ENCODE peak calls at places on chromosomes 5 and 9, in five cellular contexts. One of them, this sample, is unnamed.

GRCh38 chr5:41524174-41524573 is 13.8 kb upstream of the PLCXD3 start:
- DNase-seq in stimulated activated naive CD8-positive, alpha-beta T cell treated with anti-CD3 and anti-CD28 coated beads, Interleukin-15, Interleukin-2, amounts not matched to agents 100 U/mL and 50 U/mL, for 24 hours: no peak
- DNase-seq in activated T-cell treated with anti-CD3 and anti-CD28 coated beads, Interleukin-2, amount 50 U/mL, for 48 hours: no peak
- DNase-seq in heart left ventricle: no peak
- DNase-seq in brain microvascular endothelial cell: no peak
- DNase-seq in this sample: no peak

GRCh38 chr9:124733964-124734740 is 37.0 kb downstream of the NR6A1 start:
- DNase-seq in heart left ventricle: no peak
- DNase-seq in brain microvascular endothelial cell: no peak
- DNase-seq in activated T-cell treated with anti-CD3 and anti-CD28 coated beads, Interleukin-2, amount 50 U/mL, for 48 hours: no peak
- DNase-seq in stimulated activated naive CD8-positive, alpha-beta T cell treated with anti-CD3 and anti-CD28 coated beads, Interleukin-15, Interleukin-2, amounts not matched to agents 100 U/mL and 50 U/mL, for 24 hours: no peak
- DNase-seq in this sample: no peak

GRCh38 chr5:151051066-151051930 is 29.5 kb downstream of the TNIP1 start:
- DNase-seq in activated T-cell treated with anti-CD3 and anti-CD28 coated beads, Interleukin-2, amount 50 U/mL, for 48 hours: peak; percentile 80
- DNase-seq in stimulated activated naive CD8-positive, alpha-beta T cell treated with anti-CD3 and anti-CD28 coated beads, Interleukin-15, Interleukin-2, amounts not matched to agents 100 U/mL and 50 U/mL, for 24 hours: peak; percentile 79
- DNase-seq in brain microvascular endothelial cell: peak; percentile 81
- DNase-seq in heart left ventricle: peak; percentile 87
- DNase-seq in this sample: peak; percentile 60

GRCh38 chr5:94274684-94275083 is 343.7 kb downstream of the KIAA0825 start:
- DNase-seq in activated T-cell treated with anti-CD3 and anti-CD28 coated beads, Interleukin-2, amount 50 U/mL, for 48 hours: no peak
- DNase-seq in brain microvascular endothelial cell: no peak
- DNase-seq in stimulated activated naive CD8-positive, alpha-beta T cell treated with anti-CD3 and anti-CD28 coated beads, Interleukin-15, Interleukin-2, amounts not matched to agents 100 U/mL and 50 U/mL, for 24 hours: no peak
- DNase-seq in heart left ventricle: no peak
- DNase-seq in this sample: no peak

GRCh38 chr5:75617746-75618352 is 6.6 kb downstream of the ANKDD1B start:
- DNase-seq in stimulated activated naive CD8-positive, alpha-beta T cell treated with anti-CD3 and anti-CD28 coated beads, Interleukin-15, Interleukin-2, amounts not matched to agents 100 U/mL and 50 U/mL, for 24 hours: no peak
- DNase-seq in activated T-cell treated with anti-CD3 and anti-CD28 coated beads, Interleukin-2, amount 50 U/mL, for 48 hours: no peak
- DNase-seq in brain microvascular endothelial cell: peak; percentile 91
- DNase-seq in heart left ventricle: no peak
- DNase-seq in this sample: no peak

GRCh38 chr5:130335116-130335515 is 430.9 kb downstream of the CHSY3 start:
- DNase-seq in stimulated activated naive CD8-positive, alpha-beta T cell treated with anti-CD3 and anti-CD28 coated beads, Interleukin-15, Interleukin-2, amounts not matched to agents 100 U/mL and 50 U/mL, for 24 hours: no peak
- DNase-seq in heart left ventricle: no peak
- DNase-seq in activated T-cell treated with anti-CD3 and anti-CD28 coated beads, Interleukin-2, amount 50 U/mL, for 48 hours: no peak
- DNase-seq in brain microvascular endothelial cell: peak; percentile 31
- DNase-seq in this sample: no peak

GRCh38 chr5:129963359-129963758 is 59.1 kb downstream of the CHSY3 start:
- DNase-seq in brain microvascular endothelial cell: peak; percentile 95
- DNase-seq in stimulated activated naive CD8-positive, alpha-beta T cell treated with anti-CD3 and anti-CD28 coated beads, Interleukin-15, Interleukin-2, amounts not matched to agents 100 U/mL and 50 U/mL, for 24 hours: no peak
- DNase-seq in activated T-cell treated with anti-CD3 and anti-CD28 coated beads, Interleukin-2, amount 50 U/mL, for 48 hours: no peak
- DNase-seq in heart left ventricle: no peak
- DNase-seq in this sample: no peak

GRCh38 chr5:57839447-57839846 is 356.8 kb upstream of the ACTBL2 start:
- DNase-seq in activated T-cell treated with anti-CD3 and anti-CD28 coated beads, Interleukin-2, amount 50 U/mL, for 48 hours: no peak
- DNase-seq in brain microvascular endothelial cell: no peak
- DNase-seq in stimulated activated naive CD8-positive, alpha-beta T cell treated with anti-CD3 and anti-CD28 coated beads, Interleukin-15, Interleukin-2, amounts not matched to agents 100 U/mL and 50 U/mL, for 24 hours: no peak
- DNase-seq in heart left ventricle: no peak
- DNase-seq in this sample: no peak

GRCh38 chr9:117178596-117179111 is 236.2 kb downstream of the ASTN2 start:
- DNase-seq in stimulated activated naive CD8-positive, alpha-beta T cell treated with anti-CD3 and anti-CD28 coated beads, Interleukin-15, Interleukin-2, amounts not matched to agents 100 U/mL and 50 U/mL, for 24 hours: no peak
- DNase-seq in brain microvascular endothelial cell: no peak
- DNase-seq in activated T-cell treated with anti-CD3 and anti-CD28 coated beads, Interleukin-2, amount 50 U/mL, for 48 hours: no peak
- DNase-seq in heart left ventricle: no peak
- DNase-seq in this sample: no peak

GRCh38 chr5:119290161-119290569 is 65.7 kb upstream of the TNFAIP8 start:
- DNase-seq in brain microvascular endothelial cell: peak; percentile 20
- DNase-seq in heart left ventricle: no peak
- DNase-seq in activated T-cell treated with anti-CD3 and anti-CD28 coated beads, Interleukin-2, amount 50 U/mL, for 48 hours: no peak
- DNase-seq in stimulated activated naive CD8-positive, alpha-beta T cell treated with anti-CD3 and anti-CD28 coated beads, Interleukin-15, Interleukin-2, amounts not matched to agents 100 U/mL and 50 U/mL, for 24 hours: no peak
- DNase-seq in this sample: no peak

GRCh38 chr5:151520294-151520693 is 70.8 kb downstream of the FAT2 start:
- DNase-seq in brain microvascular endothelial cell: no peak
- DNase-seq in stimulated activated naive CD8-positive, alpha-beta T cell treated with anti-CD3 and anti-CD28 coated beads, Interleukin-15, Interleukin-2, amounts not matched to agents 100 U/mL and 50 U/mL, for 24 hours: no peak
- DNase-seq in heart left ventricle: no peak
- DNase-seq in activated T-cell treated with anti-CD3 and anti-CD28 coated beads, Interleukin-2, amount 50 U/mL, for 48 hours: no peak
- DNase-seq in this sample: no peak

GRCh38 chr5:81425569-81425968 is 31.6 kb upstream of the ACOT12 start:
- DNase-seq in heart left ventricle: no peak
- DNase-seq in stimulated activated naive CD8-positive, alpha-beta T cell treated with anti-CD3 and anti-CD28 coated beads, Interleukin-15, Interleukin-2, amounts not matched to agents 100 U/mL and 50 U/mL, for 24 hours: no peak
- DNase-seq in activated T-cell treated with anti-CD3 and anti-CD28 coated beads, Interleukin-2, amount 50 U/mL, for 48 hours: no peak
- DNase-seq in brain microvascular endothelial cell: no peak
- DNase-seq in this sample: no peak

GRCh38 chr9:109771084-109771483 is 8.9 kb upstream of the PALM2AKAP2 start:
- DNase-seq in heart left ventricle: no peak
- DNase-seq in activated T-cell treated with anti-CD3 and anti-CD28 coated beads, Interleukin-2, amount 50 U/mL, for 48 hours: no peak
- DNase-seq in stimulated activated naive CD8-positive, alpha-beta T cell treated with anti-CD3 and anti-CD28 coated beads, Interleukin-15, Interleukin-2, amounts not matched to agents 100 U/mL and 50 U/mL, for 24 hours: no peak
- DNase-seq in brain microvascular endothelial cell: no peak
- DNase-seq in this sample: no peak

GRCh38 chr5:151570058-151570457 is 21.1 kb downstream of the FAT2 start:
- DNase-seq in activated T-cell treated with anti-CD3 and anti-CD28 coated beads, Interleukin-2, amount 50 U/mL, for 48 hours: no peak
- DNase-seq in stimulated activated naive CD8-positive, alpha-beta T cell treated with anti-CD3 and anti-CD28 coated beads, Interleukin-15, Interleukin-2, amounts not matched to agents 100 U/mL and 50 U/mL, for 24 hours: no peak
- DNase-seq in heart left ventricle: no peak
- DNase-seq in brain microvascular endothelial cell: no peak
- DNase-seq in this sample: no peak

GRCh38 chr5:137478043-137478442 is 21.1 kb downstream of the SPOCK1 start:
- DNase-seq in heart left ventricle: no peak
- DNase-seq in brain microvascular endothelial cell: no peak
- DNase-seq in stimulated activated naive CD8-positive, alpha-beta T cell treated with anti-CD3 and anti-CD28 coated beads, Interleukin-15, Interleukin-2, amounts not matched to agents 100 U/mL and 50 U/mL, for 24 hours: no peak
- DNase-seq in activated T-cell treated with anti-CD3 and anti-CD28 coated beads, Interleukin-2, amount 50 U/mL, for 48 hours: no peak
- DNase-seq in this sample: no peak

GRCh38 chr5:126138475-126139005 is 284.7 kb upstream of the GRAMD2B start:
- DNase-seq in stimulated activated naive CD8-positive, alpha-beta T cell treated with anti-CD3 and anti-CD28 coated beads, Interleukin-15, Interleukin-2, amounts not matched to agents 100 U/mL and 50 U/mL, for 24 hours: no peak
- DNase-seq in activated T-cell treated with anti-CD3 and anti-CD28 coated beads, Interleukin-2, amount 50 U/mL, for 48 hours: no peak
- DNase-seq in heart left ventricle: no peak
- DNase-seq in brain microvascular endothelial cell: peak; percentile 19
- DNase-seq in this sample: no peak

GRCh38 chr5:109532773-109533364 is 123.1 kb upstream of the PJA2 start:
- DNase-seq in heart left ventricle: no peak
- DNase-seq in brain microvascular endothelial cell: peak; percentile 4
- DNase-seq in stimulated activated naive CD8-positive, alpha-beta T cell treated with anti-CD3 and anti-CD28 coated beads, Interleukin-15, Interleukin-2, amounts not matched to agents 100 U/mL and 50 U/mL, for 24 hours: no peak
- DNase-seq in activated T-cell treated with anti-CD3 and anti-CD28 coated beads, Interleukin-2, amount 50 U/mL, for 48 hours: no peak
- DNase-seq in this sample: no peak

GRCh38 chr9:116543731-116544400 is 143.2 kb upstream of the TRIM32 start:
- DNase-seq in stimulated activated naive CD8-positive, alpha-beta T cell treated with anti-CD3 and anti-CD28 coated beads, Interleukin-15, Interleukin-2, amounts not matched to agents 100 U/mL and 50 U/mL, for 24 hours: no peak
- DNase-seq in heart left ventricle: peak; percentile 42
- DNase-seq in brain microvascular endothelial cell: peak; percentile 82
- DNase-seq in activated T-cell treated with anti-CD3 and anti-CD28 coated beads, Interleukin-2, amount 50 U/mL, for 48 hours: no peak
- DNase-seq in this sample: no peak

GRCh38 chr5:83345423-83345822 is 126.1 kb upstream of the VCAN start:
- DNase-seq in activated T-cell treated with anti-CD3 and anti-CD28 coated beads, Interleukin-2, amount 50 U/mL, for 48 hours: no peak
- DNase-seq in brain microvascular endothelial cell: no peak
- DNase-seq in stimulated activated naive CD8-positive, alpha-beta T cell treated with anti-CD3 and anti-CD28 coated beads, Interleukin-15, Interleukin-2, amounts not matched to agents 100 U/mL and 50 U/mL, for 24 hours: no peak
- DNase-seq in heart left ventricle: no peak
- DNase-seq in this sample: no peak

GRCh38 chr9:13661014-13661413 is 381.5 kb upstream of the MPDZ start:
- DNase-seq in heart left ventricle: no peak
- DNase-seq in brain microvascular endothelial cell: no peak
- DNase-seq in stimulated activated naive CD8-positive, alpha-beta T cell treated with anti-CD3 and anti-CD28 coated beads, Interleukin-15, Interleukin-2, amounts not matched to agents 100 U/mL and 50 U/mL, for 24 hours: no peak
- DNase-seq in activated T-cell treated with anti-CD3 and anti-CD28 coated beads, Interleukin-2, amount 50 U/mL, for 48 hours: no peak
- DNase-seq in this sample: no peak

GRCh38 chr9:72383978-72384709 is 19.1 kb upstream of the ZFAND5 start:
- DNase-seq in activated T-cell treated with anti-CD3 and anti-CD28 coated beads, Interleukin-2, amount 50 U/mL, for 48 hours: no peak
- DNase-seq in heart left ventricle: no peak
- DNase-seq in brain microvascular endothelial cell: peak; percentile 82
- DNase-seq in stimulated activated naive CD8-positive, alpha-beta T cell treated with anti-CD3 and anti-CD28 coated beads, Interleukin-15, Interleukin-2, amounts not matched to agents 100 U/mL and 50 U/mL, for 24 hours: no peak
- DNase-seq in this sample: no peak

GRCh38 chr5:125272364-125272763 is 525.9 kb upstream of the ZNF608 start:
- DNase-seq in heart left ventricle: no peak
- DNase-seq in stimulated activated naive CD8-positive, alpha-beta T cell treated with anti-CD3 and anti-CD28 coated beads, Interleukin-15, Interleukin-2, amounts not matched to agents 100 U/mL and 50 U/mL, for 24 hours: no peak
- DNase-seq in brain microvascular endothelial cell: no peak
- DNase-seq in activated T-cell treated with anti-CD3 and anti-CD28 coated beads, Interleukin-2, amount 50 U/mL, for 48 hours: no peak
- DNase-seq in this sample: no peak